ENCODE peak calls at places on chromosomes 12 and 14, in seven cellular contexts. S is trophoblast cell, K is mesendoderm, W is neuronal stem cell, L is mesenchymal stem cell, G is IMR-90, B is H1. F is an unnamed sample.

GRCh38 chr12:5197127-5197526 is 153.4 kb downstream of the KCNA5 start:
- DNase-seq in S (no peak), L (no peak), W (no peak), B (no peak), K (no peak), G (peak; percentile 53), F (no peak)

GRCh38 chr12:80189241-80189640 is 89.9 kb downstream of the OTOGL start:
- DNase-seq in B (no peak), L (peak; percentile 42), W (no peak), S (no peak), K (no peak), G (peak; percentile 93), F (no peak)

GRCh38 chr12:49304161-49304560 is 9.2 kb downstream of the PRPH start:
- DNase-seq in G (peak; percentile 62), B (no peak), K (peak; percentile 55), S (peak; percentile 89), L (peak; percentile 53), W (no peak), F (no peak)

GRCh38 chr12:71552728-71553501 is 110.7 kb downstream of the ZFC3H1 start:
- DNase-seq in L (no peak), G (no peak), S (peak; percentile 87), K (peak; percentile 57), B (no peak), W (no peak), F (no peak)

GRCh38 chr12:46886541-46887041 is 60.8 kb upstream of the SLC38A4 start:
- DNase-seq in S (no peak), G (peak; percentile 51), L (no peak), K (no peak), B (no peak), W (no peak), F (no peak)

GRCh38 chr14:105119410-105120025 is 49.1 kb downstream of the JAG2 start:
- DNase-seq in B (no peak), L (no peak), G (no peak), W (no peak), S (no peak), K (no peak), F (no peak)

GRCh38 chr14:71287567-71287966 is 380.3 kb downstream of the PCNX1 start:
- DNase-seq in S (no peak), B (no peak), K (no peak), L (no peak), W (no peak), G (no peak), F (no peak)

GRCh38 chr12:47876404-47876960 is 28.3 kb downstream of the VDR start:
- DNase-seq in G (no peak), K (no peak), S (no peak), B (no peak), W (no peak), L (no peak), F (no peak)

GRCh38 chr12:76866726-76867125 is 12.1 kb downstream of the CSRP2 start:
- DNase-seq in B (no peak), L (peak; percentile 90), K (no peak), G (peak; percentile 77), W (peak; percentile 54), S (no peak), F (no peak)

GRCh38 chr14:69133206-69134125 is 19.5 kb downstream of the DCAF5 start:
- DNase-seq in K (peak; percentile 70), B (no peak), L (peak; percentile 81), S (no peak), G (peak; percentile 78), W (no peak), F (no peak)

GRCh38 chr12:42696424-42697149 is 107.0 kb upstream of the PRICKLE1 start:
- DNase-seq in B (no peak), L (peak; percentile 39), K (no peak), S (no peak), G (peak; percentile 64), W (no peak), F (no peak)

GRCh38 chr14:94936411-94936892 is 166.5 kb upstream of the GSC start:
- DNase-seq in W (no peak), B (no peak), K (no peak), S (no peak), G (no peak), L (no peak), F (no peak)

GRCh38 chr14:38078393-38078792 is 129.3 kb upstream of the SSTR1 start:
- DNase-seq in L (no peak), S (no peak), K (no peak), G (no peak), W (no peak), B (no peak), F (no peak)

GRCh38 chr12:47190271-47190750 is 110.6 kb upstream of the AMIGO2 start:
- DNase-seq in S (no peak), L (no peak), G (peak; percentile 74), B (no peak), K (peak; percentile 60), W (no peak), F (no peak)

GRCh38 chr14:91303091-91303923 is 58.8 kb upstream of the GPR68 start:
- DNase-seq in K (peak; percentile 99), G (no peak), L (no peak), W (peak; percentile 93), S (no peak), B (peak; percentile 100), F (peak; percentile 100)

GRCh38 chr12:89919241-89919906 is 210.7 kb upstream of the ATP2B1 start:
- DNase-seq in K (no peak), S (peak; percentile 33), L (no peak), G (no peak), W (no peak), B (no peak), F (no peak)

GRCh38 chr14:53356361-53357150 is 203.4 kb upstream of the DDHD1 start:
- DNase-seq in L (peak; percentile 8), S (peak; percentile 28), K (peak; percentile 41), B (no peak), W (no peak), G (peak; percentile 44), F (peak; percentile 34)

GRCh38 chr12:6312529-6313325 is 2.2 kb downstream of the PLEKHG6 start:
- DNase-seq in G (no peak), S (peak; percentile 98), L (peak; percentile 63), W (no peak), K (peak; percentile 87), B (no peak), F (peak; percentile 93)

GRCh38 chr12:52079576-52080402 is at the start of gene SMIM41:
- DNase-seq in G (no peak), K (no peak), S (no peak), B (no peak), L (no peak), W (no peak), F (peak; percentile 64)

GRCh38 chr14:26870096-26870495 is 272.3 kb upstream of the NOVA1 start:
- DNase-seq in S (no peak), G (no peak), L (no peak), W (no peak), B (no peak), K (no peak), F (no peak)

GRCh38 chr14:58805605-58806358 is 168.0 kb downstream of the DACT1 start:
- DNase-seq in G (peak; percentile 44), L (peak; percentile 35), B (no peak), S (no peak), W (no peak), K (no peak), F (no peak)

GRCh38 chr12:5588231-5588995 is 156.5 kb downstream of the NTF3 start:
- DNase-seq in W (no peak), K (no peak), L (peak; percentile 80), S (no peak), B (no peak), G (peak; percentile 45), F (no peak)

GRCh38 chr14:81309511-81309910 is 88.8 kb upstream of the GTF2A1 start:
- DNase-seq in S (no peak), K (no peak), B (no peak), G (no peak), L (no peak), W (no peak), F (no peak)

DNA sequence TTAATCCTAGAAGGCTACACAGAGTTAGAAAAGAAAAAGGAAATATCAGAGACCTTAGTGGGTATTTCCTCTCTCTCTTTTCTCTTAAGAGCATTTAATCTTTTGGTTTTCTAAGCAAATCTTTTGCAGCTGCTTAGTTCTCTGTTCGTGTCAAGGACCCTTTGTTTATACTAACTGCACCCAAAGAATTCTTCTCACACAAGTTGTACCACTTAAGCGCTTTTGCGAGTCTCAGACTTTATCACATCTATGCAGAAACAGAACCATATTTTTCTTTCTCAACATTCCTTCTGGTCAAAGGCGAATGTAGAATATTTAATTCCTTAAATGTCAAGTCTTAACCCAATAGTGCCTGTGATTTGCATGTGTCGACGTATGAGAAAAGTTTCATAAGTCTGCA is 17.9 kb upstream of the NID2 start:
- DNase-seq in G (peak; percentile 81), W (no peak), B (no peak), L (peak; percentile 92), S (no peak), K (no peak), F (no peak)
- H4K8ac ChIP-seq in G (no peak overlapping the region), W (no peak overlapping the region), B (no peak overlapping the region), L (no peak overlapping the region), S (no peak overlapping the region), K (no peak overlapping the region), F (no peak overlapping the region)

GRCh38 chr14:102749833-102750775 is 27.1 kb upstream of the TRAF3 start:
- DNase-seq in G (no peak), W (no peak), L (no peak), S (no peak), B (no peak), K (no peak), F (peak; percentile 29)

GRCh38 chr14:102751088-102751487 is 26.2 kb upstream of the TRAF3 start:
- DNase-seq in G (no peak), L (no peak), S (no peak), W (no peak), K (no peak), B (no peak), F (peak; percentile 31)

GRCh38 chr14:102748806-102749205 is 28.4 kb upstream of the TRAF3 start:
- DNase-seq in B (no peak), S (no peak), G (no peak), L (no peak), W (no peak), K (no peak), F (no peak)

GRCh38 chr14:102746568-102747438 is 30.4 kb upstream of the TRAF3 start:
- DNase-seq in S (no peak), G (no peak), K (no peak), W (no peak), L (no peak), B (no peak), F (peak; percentile 25)

GRCh38 chr14:102749393-102749792 is 27.9 kb upstream of the TRAF3 start:
- DNase-seq in L (no peak), S (no peak), G (no peak), W (no peak), B (no peak), K (no peak), F (peak; percentile 48)
- H2BK5ac ChIP-seq in L (no peak overlapping the region), S (no peak overlapping the region), G (no peak overlapping the region), W (peak overlapping the region; percentile 15), B (no peak overlapping the region), K (no peak overlapping the region), F (no peak overlapping the region)

GRCh38 chr14:68011629-68012028 is 192.1 kb downstream of the RAD51B start:
- DNase-seq in L (peak; percentile 63), S (no peak), B (no peak), G (peak; percentile 87), K (no peak), W (no peak), F (no peak)
- H4K8ac ChIP-seq in L (no peak overlapping the region), S (no peak overlapping the region), B (no peak overlapping the region), G (no peak overlapping the region), K (no peak overlapping the region), W (no peak overlapping the region), F (no peak overlapping the region)

DNA sequence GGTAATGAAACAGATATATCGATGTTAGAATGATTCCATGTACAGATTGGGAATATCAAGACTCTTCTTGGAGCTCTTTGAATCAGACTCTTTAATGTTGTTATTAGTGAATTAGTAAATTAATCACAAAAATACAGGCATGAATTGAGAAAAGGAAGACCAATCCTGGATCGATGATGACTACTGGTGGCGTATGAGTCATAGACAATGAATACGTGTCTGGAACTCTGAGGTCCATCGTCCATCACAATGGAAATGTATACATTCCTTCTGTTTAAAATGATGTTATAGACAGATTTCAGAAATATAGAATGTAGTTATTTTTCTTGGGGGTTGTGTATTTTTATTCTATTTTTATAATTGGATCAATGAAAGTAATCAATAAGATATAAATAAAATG is 80.2 kb upstream of the RTL1 start:
- DNase-seq in B (no peak), S (no peak), K (no peak), W (no peak), G (no peak), L (no peak), F (no peak)
- H2BK5ac ChIP-seq in B (no peak overlapping the region), S (no peak overlapping the region), K (no peak overlapping the region), W (no peak overlapping the region), G (no peak overlapping the region), L (no peak overlapping the region), F (no peak overlapping the region)

F was measured in H9.